ENCODE peak calls at places on chromosomes 5 and 9, in five cellular contexts. L is AG04450, B is GOT3, C is G401, W is T-helper 9 cell. K is an unnamed sample.

GRCh38 chr5:14971864-14972263 is 100.3 kb upstream of the ANKH start:
- DNase-seq in L (no peak), W (no peak), C (no peak), B (no peak), K (no peak)

GRCh38 chr9:107131108-107131799 is 151.8 kb upstream of the RAD23B start:
- DNase-seq in L (no peak), C (no peak), B (no peak), W (no peak), K (no peak)

GRCh38 chr9:135587658-135588057 is 26.1 kb downstream of the PAEP start:
- DNase-seq in C (no peak), B (no peak), L (no peak), W (no peak), K (no peak)

GRCh38 chr5:158727108-158727507 is 372.6 kb downstream of the EBF1 start:
- DNase-seq in W (no peak), L (no peak), C (no peak), B (no peak), K (no peak)

GRCh38 chr5:10736808-10737207 is 24.2 kb downstream of the DAP start:
- DNase-seq in L (no peak), B (no peak), W (no peak), C (no peak), K (no peak)

GRCh38 chr5:92994392-92994791 is 586.6 kb downstream of the NR2F1-AS1 start:
- DNase-seq in B (no peak), L (no peak), C (no peak), W (no peak), K (no peak)

GRCh38 chr5:66974256-66974655 is 222.3 kb downstream of the CD180 start:
- DNase-seq in C (no peak), W (no peak), B (no peak), L (no peak), K (no peak)

GRCh38 chr9:86175743-86176456 is 76.5 kb upstream of the GOLM1 start:
- DNase-seq in L (no peak), W (no peak), B (no peak), C (no peak), K (peak; percentile 26)

GRCh38 chr9:89718635-89719034 is 113.8 kb downstream of the GADD45G start:
- DNase-seq in B (no peak), L (no peak), W (no peak), C (no peak), K (no peak)

GRCh38 chr5:137921931-137922330 is 32.7 kb downstream of the PKD2L2 start:
- DNase-seq in W (no peak), B (no peak), C (no peak), L (no peak), K (peak; percentile 72)

K was measured in astrocyte of the hippocampus.